ENCODE peak calls at places on chromosomes 1 and 21, in five cellular contexts. One of them, this sample, is unnamed.

GRCh38 chr1:95041491-95042165 is 31.1 kb downstream of the ALG14 start:
- DNase-seq in kidney: no peak
- DNase-seq in astrocyte of the spinal cord: peak; percentile 88
- DNase-seq in esophagus squamous epithelium: no peak
- DNase-seq in endothelial cell: peak; percentile 49
- DNase-seq in this sample: peak; percentile 66

GRCh38 chr1:79741720-79742421 is 735.3 kb upstream of the ADGRL4 start:
- DNase-seq in kidney: no peak
- DNase-seq in endothelial cell: no peak
- DNase-seq in astrocyte of the spinal cord: no peak
- DNase-seq in esophagus squamous epithelium: no peak
- DNase-seq in this sample: no peak

GRCh38 chr1:178540646-178541045 is 27.7 kb downstream of the TEX35 start:
- DNase-seq in kidney: no peak
- DNase-seq in esophagus squamous epithelium: no peak
- DNase-seq in endothelial cell: no peak
- DNase-seq in astrocyte of the spinal cord: peak; percentile 68
- DNase-seq in this sample: peak; percentile 58

GRCh38 chr1:24418898-24419628 is 3.5 kb downstream of the NIPAL3 start:
- DNase-seq in esophagus squamous epithelium: no peak
- DNase-seq in endothelial cell: no peak
- DNase-seq in kidney: peak; percentile 79
- DNase-seq in astrocyte of the spinal cord: peak; percentile 42
- DNase-seq in this sample: no peak

GRCh38 chr1:232966663-232967062 is 16.3 kb downstream of the NTPCR start:
- DNase-seq in endothelial cell: no peak
- DNase-seq in astrocyte of the spinal cord: no peak
- DNase-seq in esophagus squamous epithelium: no peak
- DNase-seq in kidney: no peak
- DNase-seq in this sample: no peak

GRCh38 chr1:163170331-163170730 is 32.4 kb downstream of the RGS5 start:
- DNase-seq in endothelial cell: no peak
- DNase-seq in esophagus squamous epithelium: no peak
- DNase-seq in astrocyte of the spinal cord: peak; percentile 27
- DNase-seq in kidney: no peak
- DNase-seq in this sample: no peak

GRCh38 chr1:175089319-175089718 is 21.7 kb downstream of the TNN start:
- DNase-seq in endothelial cell: no peak
- DNase-seq in esophagus squamous epithelium: no peak
- DNase-seq in astrocyte of the spinal cord: no peak
- DNase-seq in kidney: no peak
- DNase-seq in this sample: no peak

GRCh38 chr21:33232640-33233039 is 2.9 kb downstream of the IFNAR2 start:
- DNase-seq in endothelial cell: no peak
- DNase-seq in esophagus squamous epithelium: no peak
- DNase-seq in astrocyte of the spinal cord: no peak
- DNase-seq in kidney: no peak
- DNase-seq in this sample: no peak

GRCh38 chr1:7497107-7497637 is 273.9 kb upstream of the VAMP3 start:
- DNase-seq in endothelial cell: no peak
- DNase-seq in kidney: no peak
- DNase-seq in esophagus squamous epithelium: no peak
- DNase-seq in astrocyte of the spinal cord: no peak
- DNase-seq in this sample: no peak

GRCh38 chr1:1150100-1150499 is 23.6 kb upstream of the TTLL10 start:
- DNase-seq in astrocyte of the spinal cord: no peak
- DNase-seq in endothelial cell: no peak
- DNase-seq in esophagus squamous epithelium: no peak
- DNase-seq in kidney: no peak
- DNase-seq in this sample: no peak

GRCh38 chr1:95752515-95753381 is 518.7 kb downstream of the RWDD3 start:
- DNase-seq in astrocyte of the spinal cord: no peak
- DNase-seq in esophagus squamous epithelium: no peak
- DNase-seq in kidney: peak; percentile 56
- DNase-seq in endothelial cell: no peak
- DNase-seq in this sample: no peak

GRCh38 chr1:213962508-213962907 is 25.3 kb upstream of the PROX1 start:
- DNase-seq in endothelial cell: no peak
- DNase-seq in kidney: no peak
- DNase-seq in astrocyte of the spinal cord: no peak
- DNase-seq in esophagus squamous epithelium: no peak
- DNase-seq in this sample: no peak

GRCh38 chr1:30684881-30685795 is 38.2 kb downstream of the MATN1 start:
- DNase-seq in esophagus squamous epithelium: no peak
- DNase-seq in kidney: peak; percentile 95
- DNase-seq in endothelial cell: peak; percentile 49
- DNase-seq in astrocyte of the spinal cord: no peak
- DNase-seq in this sample: no peak

GRCh38 chr1:18599096-18599495 is 31.6 kb upstream of the PAX7 start:
- DNase-seq in kidney: peak; percentile 87
- DNase-seq in astrocyte of the spinal cord: no peak
- DNase-seq in endothelial cell: no peak
- DNase-seq in esophagus squamous epithelium: no peak
- DNase-seq in this sample: no peak

GRCh38 chr1:66380452-66381212 is 153.3 kb upstream of the SGIP1 start:
- DNase-seq in astrocyte of the spinal cord: no peak
- DNase-seq in endothelial cell: no peak
- DNase-seq in esophagus squamous epithelium: peak; percentile 38
- DNase-seq in kidney: no peak
- DNase-seq in this sample: no peak

GRCh38 chr1:58095183-58095582 is 451.3 kb downstream of the OMA1 start:
- DNase-seq in kidney: no peak
- DNase-seq in endothelial cell: no peak
- DNase-seq in astrocyte of the spinal cord: no peak
- DNase-seq in esophagus squamous epithelium: no peak
- DNase-seq in this sample: no peak

DNA sequence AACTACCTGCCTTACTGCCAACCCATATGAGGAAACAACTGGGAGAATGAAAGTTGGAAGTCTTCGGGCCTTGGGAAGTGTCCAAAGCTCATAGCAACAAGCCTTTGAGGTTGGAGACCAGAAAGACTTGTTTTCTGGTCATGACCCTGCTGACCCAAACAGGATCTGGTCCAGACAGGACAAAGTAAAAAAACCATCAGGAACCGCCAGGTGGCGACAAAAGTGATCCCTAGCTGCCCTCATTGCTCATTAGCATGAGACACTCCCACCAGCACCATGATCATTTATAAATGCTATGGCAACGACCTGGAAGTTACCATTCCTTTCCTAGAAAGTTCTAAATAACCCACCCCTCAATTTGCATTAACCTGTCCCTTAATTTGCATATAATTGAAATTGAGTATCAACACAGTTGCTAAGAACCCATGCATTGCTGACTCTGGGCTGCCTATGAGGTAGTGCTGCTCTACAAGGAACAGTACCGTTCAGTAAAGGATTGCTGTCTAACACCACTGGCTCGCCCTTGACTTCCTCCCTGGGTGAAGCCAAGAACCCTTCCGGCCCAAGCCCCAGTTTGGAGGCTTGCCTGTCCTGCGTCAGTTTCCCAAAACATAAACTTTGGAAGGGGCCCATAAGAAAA is 89.0 kb downstream of the URB2 start:
- DNase-seq in astrocyte of the spinal cord: no peak
- DNase-seq in kidney: no peak
- DNase-seq in esophagus squamous epithelium: no peak
- DNase-seq in endothelial cell: no peak
- DNase-seq in this sample: no peak
- TF ChIP-seq CTCF in astrocyte of the spinal cord: peak; percentile 30
- TF ChIP-seq CTCF in kidney: no peak
- TF ChIP-seq CTCF in esophagus squamous epithelium: peak; percentile 70
- TF ChIP-seq CTCF in endothelial cell: no peak
- TF ChIP-seq CTCF in this sample: peak; percentile 30

GRCh38 chr1:183480971-183481431 is 8.7 kb downstream of the SMG7 start:
- DNase-seq in endothelial cell: no peak
- DNase-seq in kidney: no peak
- DNase-seq in astrocyte of the spinal cord: no peak
- DNase-seq in esophagus squamous epithelium: no peak
- DNase-seq in this sample: no peak

GRCh38 chr1:183483224-183483623 is 10.9 kb downstream of the SMG7 start:
- DNase-seq in astrocyte of the spinal cord: no peak
- DNase-seq in endothelial cell: no peak
- DNase-seq in kidney: no peak
- DNase-seq in esophagus squamous epithelium: no peak
- DNase-seq in this sample: no peak

GRCh38 chr1:183487686-183488442 is 15.6 kb downstream of the SMG7 start:
- DNase-seq in endothelial cell: no peak
- DNase-seq in esophagus squamous epithelium: no peak
- DNase-seq in astrocyte of the spinal cord: no peak
- DNase-seq in kidney: no peak
- DNase-seq in this sample: no peak

GRCh38 chr1:183484254-183484653 is 12.0 kb downstream of the SMG7 start:
- DNase-seq in kidney: no peak
- DNase-seq in astrocyte of the spinal cord: no peak
- DNase-seq in esophagus squamous epithelium: no peak
- DNase-seq in endothelial cell: no peak
- DNase-seq in this sample: no peak
- TF ChIP-seq CTCF in kidney: peak; percentile 16
- TF ChIP-seq CTCF in astrocyte of the spinal cord: peak; percentile 33
- TF ChIP-seq CTCF in esophagus squamous epithelium: peak; percentile 14
- TF ChIP-seq CTCF in endothelial cell: no peak
- TF ChIP-seq CTCF in this sample: no peak

GRCh38 chr1:243943671-243944428 is 93.8 kb upstream of the AKT3 start:
- DNase-seq in endothelial cell: no peak
- DNase-seq in astrocyte of the spinal cord: no peak
- DNase-seq in kidney: no peak
- DNase-seq in esophagus squamous epithelium: no peak
- DNase-seq in this sample: no peak

GRCh38 chr1:243945727-243946126 is 95.7 kb upstream of the AKT3 start:
- DNase-seq in kidney: no peak
- DNase-seq in endothelial cell: no peak
- DNase-seq in astrocyte of the spinal cord: no peak
- DNase-seq in esophagus squamous epithelium: no peak
- DNase-seq in this sample: no peak

GRCh38 chr1:243944429-243945160 is 94.6 kb upstream of the AKT3 start:
- DNase-seq in esophagus squamous epithelium: no peak
- DNase-seq in kidney: no peak
- DNase-seq in endothelial cell: peak; percentile 45
- DNase-seq in astrocyte of the spinal cord: peak; percentile 41
- DNase-seq in this sample: no peak

GRCh38 chr1:243946253-243946652 is 96.2 kb upstream of the AKT3 start:
- DNase-seq in kidney: no peak
- DNase-seq in astrocyte of the spinal cord: no peak
- DNase-seq in endothelial cell: no peak
- DNase-seq in esophagus squamous epithelium: no peak
- DNase-seq in this sample: no peak

DNA sequence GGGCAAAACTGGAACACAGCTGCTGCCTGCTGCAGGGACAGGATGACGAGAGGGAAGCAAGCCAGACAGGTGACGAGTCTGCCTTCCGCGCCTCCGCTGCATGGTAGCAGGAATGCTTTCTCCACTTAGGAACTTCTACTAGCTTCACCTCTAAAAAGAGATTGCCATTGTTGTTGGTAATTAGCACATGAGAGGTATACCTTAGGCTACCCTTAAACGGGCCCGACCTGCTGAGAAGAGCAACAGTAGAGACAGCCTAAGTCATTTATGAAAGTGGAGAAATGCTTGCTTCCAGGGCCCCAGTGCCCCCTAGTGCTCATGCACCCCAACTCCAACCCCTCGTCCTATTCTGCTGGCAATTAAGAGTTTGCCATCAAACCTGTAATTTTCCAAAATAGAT is 96.9 kb upstream of the AKT3 start:
- DNase-seq in kidney: no peak
- DNase-seq in esophagus squamous epithelium: no peak
- DNase-seq in endothelial cell: peak; percentile 53
- DNase-seq in astrocyte of the spinal cord: no peak
- DNase-seq in this sample: no peak
- TF ChIP-seq CTCF in kidney: peak; percentile 7
- TF ChIP-seq CTCF in esophagus squamous epithelium: no peak
- TF ChIP-seq CTCF in endothelial cell: peak; percentile 38
- TF ChIP-seq CTCF in astrocyte of the spinal cord: peak; percentile 45
- TF ChIP-seq CTCF in this sample: peak; percentile 34

GRCh38 chr21:43825936-43826622 is 36.7 kb downstream of the RRP1 start:
- DNase-seq in kidney: peak; percentile 73
- DNase-seq in astrocyte of the spinal cord: no peak
- DNase-seq in esophagus squamous epithelium: no peak
- DNase-seq in endothelial cell: no peak
- DNase-seq in this sample: no peak
- TF ChIP-seq CTCF in kidney: no peak
- TF ChIP-seq CTCF in astrocyte of the spinal cord: peak; percentile 31
- TF ChIP-seq CTCF in esophagus squamous epithelium: peak; percentile 22
- TF ChIP-seq CTCF in endothelial cell: no peak
- TF ChIP-seq CTCF in this sample: peak; percentile 9

This sample was measured in AG09319.